ENCODE peak calls at places on chromosomes 3 and 15, in five cellular contexts. I, U, P, A and T are unnamed samples.

GRCh38 chr3:113096158-113096893 is 105.5 kb downstream of the GTPBP8 start:
- DNase-seq in P (no peak), I (no peak), U (no peak), A (peak; percentile 15), T (no peak)

GRCh38 chr3:24545917-24546316 is 51.3 kb upstream of the THRB start:
- DNase-seq in P (peak; percentile 44), I (no peak), U (no peak), A (peak; percentile 35), T (no peak)

GRCh38 chr3:175336406-175337133 is 477.4 kb downstream of the NAALADL2 start:
- DNase-seq in P (no peak), A (no peak), U (peak; percentile 22), I (no peak), T (no peak)

GRCh38 chr15:25088261-25088790 is 133.5 kb downstream of the SNRPN start:
- DNase-seq in A (no peak), I (no peak), P (no peak), U (no peak), T (no peak)

GRCh38 chr3:170966495-170966894 is 58.1 kb upstream of the EIF5A2 start:
- DNase-seq in P (no peak), I (no peak), U (no peak), A (no peak), T (no peak)

GRCh38 chr15:45377630-45378148 is 655 bp downstream of the GATM start:
- DNase-seq in I (no peak), A (peak; percentile 17), U (no peak), P (peak; percentile 55), T (no peak)

GRCh38 chr3:124260206-124260915 is 268.4 kb upstream of the ROPN1 start:
- DNase-seq in U (peak; percentile 70), P (peak; percentile 77), A (peak; percentile 96), I (no peak), T (no peak)

GRCh38 chr3:118734664-118735063 is 300.0 kb downstream of the IGSF11 start:
- DNase-seq in I (no peak), P (no peak), U (no peak), A (no peak), T (no peak)

GRCh38 chr3:132660056-132660744 is at the start of gene UBA5:
- DNase-seq in I (no peak), U (peak; percentile 52), A (peak; percentile 84), P (peak; percentile 76), T (peak; percentile 79)

GRCh38 chr15:55816017-55816416 is 73.1 kb upstream of the PRTG start:
- DNase-seq in I (no peak), P (no peak), U (no peak), A (peak; percentile 39), T (no peak)

GRCh38 chr15:83555383-83555782 is 98.5 kb upstream of the ADAMTSL3 start:
- DNase-seq in I (no peak), A (no peak), U (no peak), P (no peak), T (no peak)

GRCh38 chr3:17030438-17030837 is 145.7 kb downstream of the PLCL2 start:
- DNase-seq in A (no peak), P (no peak), U (peak; percentile 31), I (no peak), T (no peak)

GRCh38 chr3:63762180-63762579 is 56.9 kb upstream of the C3orf49 start:
- DNase-seq in P (no peak), I (no peak), U (no peak), A (peak; percentile 71), T (no peak)

GRCh38 chr15:32965897-32966296 is 228.6 kb downstream of the FMN1 start:
- DNase-seq in A (no peak), I (no peak), U (no peak), P (no peak), T (no peak)

GRCh38 chr3:62057339-62058047 is 315.9 kb downstream of the FEZF2 start:
- DNase-seq in A (no peak), P (no peak), I (no peak), U (no peak), T (no peak)

DNA sequence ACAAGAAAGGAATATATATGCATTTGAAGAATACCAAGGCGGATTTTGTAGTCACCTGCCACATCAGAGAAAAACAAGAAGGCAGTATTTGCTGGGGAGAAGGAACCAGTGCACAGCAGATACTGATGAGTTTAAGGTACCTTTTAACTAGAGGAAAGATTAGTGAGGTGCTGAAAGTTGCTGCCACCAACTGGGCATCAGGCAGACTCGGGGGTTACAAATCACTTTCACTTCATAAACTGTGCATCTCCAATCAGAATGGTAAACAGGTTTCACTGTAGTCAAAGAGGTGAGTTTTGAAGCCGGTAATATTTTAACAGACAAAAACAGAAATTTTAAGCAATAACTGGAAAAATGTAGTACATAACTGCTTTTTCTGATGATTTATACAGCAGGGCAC is 4.1 kb downstream of the FBN1 start:
- DNase-seq in U (peak; percentile 29), A (peak; percentile 60), P (no peak), I (no peak), T (no peak)
- H3K4me3 ChIP-seq in U (no peak overlapping the region), A (peak overlapping the region; percentile 82), P (peak overlapping the region; percentile 11), I (no peak overlapping the region), T (no peak overlapping the region)

GRCh38 chr15:70530906-70531305 is 232.5 kb downstream of the UACA start:
- DNase-seq in I (no peak), A (no peak), U (no peak), P (no peak), T (no peak)

GRCh38 chr15:70535955-70536338 is 227.4 kb downstream of the UACA start:
- DNase-seq in I (no peak), P (no peak), U (no peak), A (no peak), T (no peak)

GRCh38 chr15:70535071-70535954 is 228.0 kb downstream of the UACA start:
- DNase-seq in A (no peak), P (no peak), I (no peak), U (no peak), T (peak; percentile 62)

GRCh38 chr15:70532536-70533186 is 230.7 kb downstream of the UACA start:
- DNase-seq in U (no peak), I (no peak), A (no peak), P (no peak), T (no peak)

GRCh38 chr15:70533931-70534742 is 229.2 kb downstream of the UACA start:
- DNase-seq in U (no peak), A (peak; percentile 35), P (no peak), I (no peak), T (no peak)
- H3K4me3 ChIP-seq in U (no peak overlapping the region), A (no peak overlapping the region), P (no peak overlapping the region), I (no peak overlapping the region), T (peak overlapping the region; percentile 79)

GRCh38 chr15:89749951-89750559 is 994 bp downstream of the MESP1 start:
- DNase-seq in A (no peak), U (no peak), I (no peak), P (no peak), T (no peak)

GRCh38 chr15:89749059-89749458 is 2.0 kb downstream of the MESP1 start:
- DNase-seq in U (no peak), I (no peak), A (no peak), P (no peak), T (no peak)

GRCh38 chr15:89747708-89748682 is 3.1 kb downstream of the MESP1 start:
- DNase-seq in A (no peak), I (no peak), U (no peak), P (no peak), T (no peak)

GRCh38 chr15:89750560-89751542 is at the start of gene MESP1:
- DNase-seq in U (peak; percentile 76), I (no peak), P (peak; percentile 94), A (peak; percentile 97), T (peak; percentile 81)

DNA sequence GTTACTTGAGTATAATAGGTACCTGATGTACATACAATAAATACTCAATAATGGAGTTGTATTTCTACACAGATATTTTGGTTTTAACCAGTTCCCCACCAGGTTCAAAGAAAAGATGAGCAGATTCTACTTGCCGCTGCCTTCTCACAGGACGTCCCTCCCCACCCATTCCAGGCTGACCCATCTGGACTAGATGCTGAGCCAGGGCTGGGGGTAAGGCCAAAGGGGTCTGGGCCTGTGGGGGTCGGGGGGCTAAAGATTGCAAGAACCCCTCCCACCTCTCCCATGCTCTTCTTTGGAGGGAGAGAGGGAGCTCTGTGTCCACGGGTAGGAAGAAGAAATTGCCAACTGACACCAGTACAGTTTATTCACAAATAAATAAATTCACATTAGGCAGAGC is 1.5 kb downstream of the MESP1 start:
- DNase-seq in A (no peak), P (no peak), U (no peak), I (no peak), T (no peak)
- H3K4me3 ChIP-seq in A (no peak overlapping the region), P (no peak overlapping the region), U (no peak overlapping the region), I (no peak overlapping the region), T (no peak overlapping the region)

GRCh38 chr15:40106203-40107161 is 2.2 kb downstream of the BMF start:
- DNase-seq in P (peak; percentile 70), A (peak; percentile 45), U (peak; percentile 86), I (no peak), T (no peak)

GRCh38 chr15:40104296-40104864 is 4.3 kb downstream of the BMF start:
- DNase-seq in A (no peak), P (no peak), I (no peak), U (peak; percentile 63), T (peak; percentile 35)

GRCh38 chr15:40103864-40104271 is 4.8 kb downstream of the BMF start:
- DNase-seq in U (no peak), P (no peak), A (peak; percentile 60), I (no peak), T (no peak)

GRCh38 chr15:40105517-40106202 is 3.0 kb downstream of the BMF start:
- DNase-seq in U (no peak), A (no peak), P (no peak), I (no peak), T (peak; percentile 67)

DNA sequence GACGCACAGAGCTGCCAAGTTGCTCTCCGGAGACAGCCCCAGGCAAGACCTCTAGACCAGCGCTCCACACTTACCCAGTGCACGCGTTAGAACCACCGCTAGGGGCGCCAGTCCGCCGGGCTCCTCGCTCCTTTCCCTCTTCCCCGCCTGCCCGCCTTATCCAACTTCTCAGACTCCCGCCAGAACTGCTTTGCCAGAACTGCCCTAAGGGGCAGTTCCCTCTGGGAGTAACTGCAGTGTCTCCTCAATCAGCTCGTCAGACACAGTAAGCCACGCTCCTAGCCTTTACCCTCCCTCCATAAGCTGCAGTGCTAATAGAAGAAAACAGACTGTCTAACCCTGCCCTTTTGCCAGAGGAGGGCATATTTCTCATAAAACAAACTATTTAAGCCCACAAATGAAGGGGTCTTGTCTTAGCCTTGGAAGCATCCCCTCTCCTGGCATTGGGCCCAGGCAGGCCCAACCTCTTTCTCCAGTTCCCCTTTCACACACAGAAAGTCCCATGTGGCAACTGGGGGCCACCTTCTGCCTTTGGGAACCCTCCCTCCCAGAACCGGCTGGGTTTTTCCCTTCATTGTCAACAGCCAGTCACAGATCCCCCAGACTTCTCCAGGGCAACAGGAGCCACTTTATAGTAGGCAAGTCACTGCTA is 3.7 kb downstream of the BMF start:
- DNase-seq in I (no peak), A (peak; percentile 88), U (peak; percentile 62), P (peak; percentile 92), T (peak; percentile 65)
- H3K4me3 ChIP-seq in I (peak overlapping the region; percentile 39), A (no peak overlapping the region), U (no peak overlapping the region), P (no peak overlapping the region), T (peak overlapping the region; percentile 54)

GRCh38 chr3:10738688-10739372 is 77.2 kb upstream of the SLC6A11 start:
- DNase-seq in I (peak; percentile 13), U (peak; percentile 54), A (peak; percentile 80), P (peak; percentile 65), T (peak; percentile 53)
- H3K4me3 ChIP-seq in I (peak overlapping the region; percentile 23), U (no peak overlapping the region), A (peak overlapping the region; percentile 12), P (peak overlapping the region; percentile 41), T (no peak overlapping the region)